ENCODE peak calls at places on chromosome 1, in nine cellular contexts. G is CD4-positive, alpha-beta memory T cell; I is left ventricle myocardium inferior; D is right cardiac atrium; L is HTR-8/SVneo; Z is GM12891; S is stimulated activated CD4-positive, alpha-beta T cell treated with anti-CD3 and anti-CD28 coated beads, Interleukin-1b, Interleukin-23, amount 100 ng/mL, for 1 hour; V is iPS DF 19.7; R is iPS-NIHi11. M is an unnamed sample.

GRCh38 chr1:212044851-212045250 is 9.3 kb downstream of the DTL start:
- DNase-seq in G (no peak), I (no peak), D (no peak), L (no peak), Z (no peak), S (no peak), V (no peak), R (no peak), M (no peak)

GRCh38 chr1:53320646-53321045 is 7.2 kb downstream of the LRP8 start:
- DNase-seq in G (no peak), I (no peak), D (no peak), L (no peak), Z (no peak), S (no peak), V (no peak), R (no peak), M (no peak)

GRCh38 chr1:234870020-234870378 is 258.6 kb downstream of the TOMM20 start:
- DNase-seq in G (no peak), I (no peak), D (no peak), L (no peak), Z (no peak), S (no peak), V (no peak), R (no peak), M (no peak)

GRCh38 chr1:174998569-174999215 is 1.1 kb upstream of the CACYBP start:
- DNase-seq in G (peak), I (no peak), D (no peak), L (peak), Z (no peak), S (peak), V (peak), R (peak), M (peak)

GRCh38 chr1:9417695-9418094 is 121.6 kb upstream of the SLC25A33 start:
- DNase-seq in G (peak), I (no peak), D (no peak), L (no peak), Z (no peak), S (no peak), V (no peak), R (no peak), M (no peak)

GRCh38 chr1:33348194-33348593 is 27.3 kb upstream of the A3GALT2 start:
- DNase-seq in G (no peak), I (no peak), D (no peak), L (no peak), Z (no peak), S (no peak), V (no peak), R (no peak), M (no peak)

GRCh38 chr1:152394151-152394550 is 19.9 kb downstream of the CRNN start:
- DNase-seq in G (no peak), I (no peak), D (no peak), L (no peak), Z (no peak), S (no peak), V (no peak), R (no peak), M (no peak)

GRCh38 chr1:230233786-230234185 is 166.7 kb downstream of the GALNT2 start:
- DNase-seq in G (no peak), I (no peak), D (no peak), L (no peak), Z (no peak), S (no peak), V (no peak), R (no peak), M (no peak)

GRCh38 chr1:218156602-218157001 is 128.5 kb upstream of the RRP15 start:
- DNase-seq in G (no peak), I (peak), D (peak), L (no peak), Z (no peak), S (no peak), V (peak), R (peak), M (no peak)